ENCODE peak calls at places on chromosome 16, in five cellular contexts. C is SK-N-SH, T is IMR-90, O is K562, Z is GM12878. V is an unnamed sample.

GRCh38 chr16:19282101-19282500 is 3.4 kb upstream of the CLEC19A start:
- DNase-seq in T (no peak), Z (no peak), O (no peak), C (no peak), V (peak; percentile 24)

GRCh38 chr16:53754938-53755910 is 51.3 kb downstream of the FTO start:
- DNase-seq in T (peak; percentile 60), Z (no peak), C (no peak), O (peak; percentile 22), V (no peak)

GRCh38 chr16:65833171-65833871 is 533.2 kb upstream of the CDH5 start:
- DNase-seq in Z (no peak), T (peak; percentile 84), C (peak; percentile 53), O (no peak), V (no peak)

GRCh38 chr16:17481741-17482140 is 11.0 kb upstream of the XYLT1 start:
- DNase-seq in Z (no peak), T (no peak), C (no peak), O (no peak), V (no peak)

GRCh38 chr16:53707671-53708070 is 3.7 kb downstream of the FTO start:
- DNase-seq in C (no peak), Z (no peak), T (no peak), O (no peak), V (no peak)

GRCh38 chr16:79805621-79806020 is 205.1 kb upstream of the MAF start:
- DNase-seq in Z (no peak), O (no peak), C (no peak), T (no peak), V (no peak)

GRCh38 chr16:71645450-71645849 is 19.5 kb downstream of the MARVELD3 start:
- DNase-seq in O (peak; percentile 60), Z (no peak), T (peak; percentile 38), C (peak; percentile 44), V (peak; percentile 67)

GRCh38 chr16:5851583-5851982 is 754.0 kb upstream of the EEF2KMT start:
- DNase-seq in T (no peak), C (no peak), Z (no peak), O (no peak), V (no peak)

GRCh38 chr16:64416232-64417010 is 705.4 kb downstream of the CDH11 start:
- DNase-seq in Z (no peak), C (no peak), T (peak; percentile 43), O (no peak), V (no peak)

GRCh38 chr16:30698816-30699614 is at the start of gene SRCAP:
- DNase-seq in C (peak; percentile 97), O (peak; percentile 97), T (peak; percentile 64), Z (peak; percentile 44), V (peak; percentile 83)

GRCh38 chr16:83849434-83849833 is 41.7 kb downstream of the HSBP1 start:
- DNase-seq in Z (no peak), C (no peak), T (no peak), O (no peak), V (no peak)

GRCh38 chr16:10181196-10182162 is 749 bp downstream of the GRIN2A start:
- DNase-seq in Z (no peak), C (peak; percentile 91), T (peak; percentile 11), O (peak; percentile 77), V (peak; percentile 38)

GRCh38 chr16:50769-51591 is 2.4 kb downstream of the POLR3K start:
- DNase-seq in O (no peak), Z (no peak), T (no peak), C (no peak), V (no peak)

GRCh38 chr16:29820271-29820701 is at the start of gene MVP:
- DNase-seq in Z (no peak), C (peak; percentile 72), O (peak; percentile 51), T (peak; percentile 57), V (no peak)

GRCh38 chr16:64627781-64628180 is 494.1 kb downstream of the CDH11 start:
- DNase-seq in C (no peak), O (no peak), Z (no peak), T (no peak), V (no peak)

GRCh38 chr16:4003576-4003975 is 112.7 kb downstream of the ADCY9 start:
- DNase-seq in T (no peak), Z (no peak), O (no peak), C (no peak), V (no peak)

GRCh38 chr16:22250522-22250921 is 44.4 kb downstream of the EEF2K start:
- DNase-seq in C (no peak), O (peak; percentile 48), T (no peak), Z (no peak), V (no peak)

GRCh38 chr16:66255647-66256046 is 110.8 kb upstream of the CDH5 start:
- DNase-seq in O (no peak), T (no peak), C (no peak), Z (no peak), V (no peak)

GRCh38 chr16:23847938-23848337 is 12.2 kb downstream of the PRKCB start:
- DNase-seq in O (peak; percentile 48), Z (no peak), C (no peak), T (no peak), V (no peak)

GRCh38 chr16:2483939-2484897 is 9.3 kb downstream of the TBC1D24 start:
- DNase-seq in C (peak; percentile 62), T (no peak), O (no peak), Z (no peak), V (no peak)

GRCh38 chr16:27829975-27830374 is 233.5 kb downstream of the GSG1L start:
- DNase-seq in C (no peak), O (no peak), T (no peak), Z (no peak), V (no peak)

GRCh38 chr16:55418586-55418985 is 60.4 kb upstream of the MMP2 start:
- DNase-seq in O (no peak), Z (no peak), T (peak; percentile 10), C (no peak), V (no peak)

GRCh38 chr16:66703359-66704215 is 7.0 kb upstream of the CMTM4 start:
- DNase-seq in T (no peak), C (peak; percentile 78), Z (no peak), O (peak; percentile 32), V (no peak)

GRCh38 chr16:31876955-31877828 is 3.6 kb downstream of the ZNF267 start:
- DNase-seq in T (peak; percentile 96), Z (peak; percentile 94), O (no peak), C (no peak), V (peak; percentile 87)

GRCh38 chr16:278863-279366 is 1.5 kb upstream of the ARHGDIG start:
- DNase-seq in O (peak; percentile 81), Z (peak; percentile 8), T (peak; percentile 17), C (no peak), V (peak; percentile 12)

GRCh38 chr16:82459580-82460256 is 167.1 kb upstream of the CDH13 start:
- DNase-seq in T (no peak), O (no peak), C (no peak), Z (no peak), V (no peak)

GRCh38 chr16:30113031-30113710 is at the start of gene GDPD3:
- DNase-seq in O (peak; percentile 78), T (no peak), Z (no peak), C (no peak), V (peak; percentile 39)

GRCh38 chr16:60642956-60643355 is 1393.3 kb downstream of the CDH8 start:
- DNase-seq in T (no peak), O (no peak), C (no peak), Z (no peak), V (no peak)

DNA sequence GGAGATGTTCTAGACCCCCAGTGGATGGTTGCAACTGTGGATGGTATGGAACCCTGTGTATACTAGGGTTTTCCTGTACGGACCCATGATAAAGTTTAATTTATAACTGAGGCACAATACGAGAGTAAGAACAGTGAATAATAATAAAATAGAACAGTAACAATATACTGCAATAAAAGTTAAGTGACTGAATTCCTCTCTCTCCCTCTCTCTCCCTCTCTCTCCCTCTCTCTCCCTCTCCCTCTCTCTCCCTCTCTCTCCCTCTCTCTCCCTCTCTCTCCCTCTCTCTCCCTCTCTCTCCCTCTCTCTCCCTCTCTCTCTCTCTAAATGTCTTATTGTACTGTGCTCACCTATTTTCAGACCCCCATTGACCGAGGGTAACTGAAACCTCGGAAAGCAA is 291.0 kb downstream of the IRF8 start:
- DNase-seq in O (no peak), T (no peak), Z (no peak), C (no peak), V (no peak)
- TF ChIP-seq MXI1 in O (no peak), T (no peak), Z (no peak), C (no peak), V (no peak)

DNA sequence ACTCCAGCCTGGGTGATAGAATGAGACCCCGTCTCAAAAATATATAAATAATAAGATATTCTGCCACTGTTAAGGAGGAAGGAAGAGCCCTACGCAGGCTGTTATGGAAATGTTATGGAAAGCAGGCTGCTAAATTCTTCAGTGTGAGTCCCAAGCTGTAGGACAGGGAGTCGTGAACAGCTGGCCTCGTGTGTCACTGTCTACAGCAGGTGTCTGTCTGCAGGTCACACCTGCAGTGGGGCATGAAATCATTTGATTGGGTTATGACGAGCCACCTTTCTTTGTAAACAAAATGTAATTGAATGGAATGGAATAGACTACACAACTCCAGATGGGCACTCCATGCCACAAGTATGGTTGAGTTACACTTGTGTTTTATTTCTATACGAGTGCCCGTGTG is 15.6 kb upstream of the LITAF start:
- DNase-seq in Z (no peak), C (no peak), T (no peak), O (no peak), V (no peak)
- TF ChIP-seq MXI1 in Z (no peak), C (no peak), T (no peak), O (no peak), V (no peak)

GRCh38 chr16:73196670-73197069 is 148.7 kb upstream of the ZFHX3 start:
- DNase-seq in C (peak; percentile 42), O (peak; percentile 62), T (peak; percentile 53), Z (peak; percentile 24), V (peak; percentile 70)
- TF ChIP-seq MXI1 in C (no peak), O (no peak), T (no peak), Z (no peak), V (no peak)

GRCh38 chr16:89176147-89176690 is 4.7 kb downstream of the CDH15 start:
- DNase-seq in C (no peak), O (no peak), Z (no peak), T (no peak), V (no peak)

GRCh38 chr16:89174877-89175276 is 3.3 kb downstream of the CDH15 start:
- DNase-seq in Z (no peak), T (no peak), C (no peak), O (no peak), V (no peak)

GRCh38 chr16:89174055-89174827 is 2.7 kb downstream of the CDH15 start:
- DNase-seq in C (no peak), Z (no peak), O (no peak), T (no peak), V (no peak)

GRCh38 chr16:89176717-89177116 is 5.2 kb downstream of the CDH15 start:
- DNase-seq in T (no peak), Z (no peak), O (no peak), C (no peak), V (no peak)

DNA sequence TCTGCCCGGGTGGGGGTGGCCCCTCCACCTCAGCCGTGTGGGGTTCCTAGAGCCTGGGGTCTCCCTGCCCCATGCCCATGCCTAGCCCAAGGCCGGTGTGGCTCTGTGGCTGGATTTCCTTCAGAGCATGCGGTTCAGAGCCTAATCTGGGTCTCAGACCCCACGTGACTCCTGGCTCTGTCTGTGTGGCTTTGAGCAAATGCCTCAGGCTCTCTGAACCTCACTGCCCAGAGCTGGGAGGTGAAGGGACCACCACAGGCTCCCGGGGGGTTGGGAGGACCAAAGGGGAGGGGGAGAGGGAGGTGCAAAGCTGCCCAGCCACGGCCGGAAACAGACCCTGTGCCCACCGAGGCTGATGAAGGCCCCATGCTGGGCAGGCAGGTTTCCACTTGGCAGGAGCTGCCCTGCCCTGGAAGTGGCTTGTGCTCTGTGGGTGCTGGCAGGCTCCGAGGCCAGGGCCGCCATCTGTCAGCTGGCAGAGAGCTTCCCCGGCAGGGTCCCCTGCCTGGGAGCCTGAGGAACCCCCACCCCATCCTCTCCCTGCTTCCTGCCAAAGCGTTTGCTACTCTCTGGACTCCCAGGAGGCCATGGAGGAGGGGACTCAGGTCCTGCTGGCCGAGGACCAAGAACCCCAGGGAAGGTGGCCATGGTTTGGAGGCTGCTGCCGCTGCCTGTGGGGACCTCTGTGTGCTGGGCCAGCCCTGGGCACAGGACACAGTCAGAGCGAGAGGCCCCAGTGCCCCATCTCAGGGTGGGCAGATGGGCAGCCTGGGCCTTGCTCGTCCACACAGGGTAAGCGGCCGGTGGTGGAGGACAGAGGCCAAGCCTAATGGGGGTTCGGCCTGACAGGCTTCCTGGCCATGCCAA is 4.0 kb downstream of the CDH15 start:
- DNase-seq in O (no peak), T (no peak), Z (no peak), C (no peak), V (no peak)
- TF ChIP-seq MXI1 in O (no peak), T (no peak), Z (no peak), C (no peak), V (no peak)